ENCODE peak calls at places on chromosome 12, in four cellular contexts. V, E, Z and F are unnamed samples.

GRCh38 chr12:34338751-34339150 is 316.5 kb downstream of the ALG10 start:
- DNase-seq in E (no peak), Z (no peak), V (no peak), F (no peak)

GRCh38 chr12:2879853-2880252 is 2.8 kb downstream of the RHNO1 start:
- DNase-seq in Z (no peak), E (no peak), V (no peak), F (no peak)

GRCh38 chr12:8950702-8951478 is 1.4 kb upstream of the M6PR start:
- DNase-seq in Z (no peak), E (no peak), V (no peak), F (no peak)

GRCh38 chr12:130796985-130797686 is 41.9 kb downstream of the STX2 start:
- DNase-seq in Z (no peak), V (no peak), E (peak), F (no peak)

GRCh38 chr12:103138538-103138937 is 181.1 kb downstream of the ASCL1 start:
- DNase-seq in E (no peak), Z (no peak), V (no peak), F (no peak)

GRCh38 chr12:93880853-93881522 is 203.8 kb downstream of the CRADD start:
- DNase-seq in Z (no peak), E (no peak), V (no peak), F (no peak)

GRCh38 chr12:110853856-110854255 is 7.1 kb downstream of the CCDC63 start:
- DNase-seq in V (no peak), Z (no peak), E (no peak), F (no peak)

GRCh38 chr12:81077686-81078441 is at the start of gene ACSS3:
- DNase-seq in V (peak), E (no peak), Z (peak), F (peak)

GRCh38 chr12:26823391-26823790 is 9.6 kb downstream of the ITPR2 start:
- DNase-seq in Z (no peak), V (no peak), E (no peak), F (no peak)

GRCh38 chr12:76117067-76117691 is 32.7 kb upstream of the NAP1L1 start:
- DNase-seq in V (no peak), E (no peak), Z (no peak), F (no peak)

GRCh38 chr12:107519906-107520859 is 165.4 kb upstream of the PWP1 start:
- DNase-seq in V (no peak), E (no peak), Z (no peak), F (no peak)

GRCh38 chr12:40152783-40153383 is 47.0 kb upstream of the SLC2A13 start:
- DNase-seq in E (peak), Z (no peak), V (peak), F (no peak)

GRCh38 chr12:71935594-71935993 is 3.1 kb upstream of the TPH2 start:
- DNase-seq in Z (no peak), E (no peak), V (no peak), F (no peak)

GRCh38 chr12:32444895-32445294 is 45.5 kb downstream of the FGD4 start:
- DNase-seq in Z (no peak), E (no peak), V (no peak), F (no peak)

GRCh38 chr12:130646690-130647089 is 69.4 kb downstream of the RIMBP2 start:
- DNase-seq in V (no peak), Z (no peak), E (no peak), F (no peak)

GRCh38 chr12:109833307-109834189 is at the start of gene TRPV4:
- DNase-seq in E (no peak), Z (peak), V (peak), F (no peak)

GRCh38 chr12:94707892-94708291 is 57.5 kb upstream of the TMCC3 start:
- DNase-seq in E (no peak), Z (peak), V (peak), F (no peak)

GRCh38 chr12:7067096-7067495 is 6.6 kb downstream of the C1S start:
- DNase-seq in E (no peak), V (no peak), Z (no peak), F (no peak)

GRCh38 chr12:79662046-79662811 is 28.5 kb downstream of the PAWR start:
- DNase-seq in V (no peak), E (no peak), Z (no peak), F (no peak)

GRCh38 chr12:65747338-65747737 is 76.9 kb upstream of the HMGA2 start:
- DNase-seq in V (no peak), Z (no peak), E (no peak), F (no peak)

GRCh38 chr12:41802803-41803202 is 341.9 kb downstream of the GXYLT1 start:
- DNase-seq in E (no peak), V (no peak), Z (no peak), F (no peak)

GRCh38 chr12:1932264-1932777 is 13.9 kb upstream of the CACNA2D4 start:
- DNase-seq in E (no peak), V (peak), Z (peak), F (peak)